ENCODE peak calls at places on chromosome 17, in eight cellular contexts. Y is astrocyte of the spinal cord; Z is NCI-H1417; I is midbrain; C is HTR-8/SVneo; B is NCI-H2081 treated with DMSO at 0.1 percent for 48 hours; D is stimulated activated CD4-positive, alpha-beta T cell treated with anti-CD3 and anti-CD28 coated beads, TNF-alpha, amount 100 ng/mL, for 24 hours; J is nephron progenitor cell. G is an unnamed sample.

GRCh38 chr17:28807925-28808641 is 34.5 kb downstream of the FAM222B start:
- DNase-seq in Y (peak; percentile 87), Z (no peak), I (peak; percentile 37), C (peak; percentile 38), B (no peak), D (no peak), J (no peak), G (peak; percentile 43)

GRCh38 chr17:64448665-64449512 is at the start of gene MILR1:
- DNase-seq in Y (peak; percentile 31), Z (no peak), I (peak; percentile 7), C (peak; percentile 43), B (no peak), D (no peak), J (no peak), G (no peak)

GRCh38 chr17:3963214-3964201 is 729 bp downstream of the ATP2A3 start:
- DNase-seq in Y (no peak), Z (no peak), I (no peak), C (no peak), B (no peak), D (peak; percentile 24), J (no peak), G (no peak)

GRCh38 chr17:39095309-39095686 is 56.1 kb downstream of the PLXDC1 start:
- DNase-seq in Y (no peak), Z (no peak), I (no peak), C (no peak), B (no peak), D (no peak), J (no peak), G (no peak)

GRCh38 chr17:17512866-17513265 is 16.7 kb upstream of the RASD1 start:
- DNase-seq in Y (no peak), Z (no peak), I (no peak), C (no peak), B (no peak), D (no peak), J (no peak), G (no peak)

GRCh38 chr17:29061036-29061435 is 18.1 kb downstream of the PIPOX start:
- DNase-seq in Y (no peak), Z (no peak), I (peak; percentile 29), C (no peak), B (no peak), D (no peak), J (no peak), G (peak; percentile 74)

GRCh38 chr17:45440161-45440859 is 7.6 kb upstream of the ARHGAP27 start:
- DNase-seq in Y (peak; percentile 6), Z (peak; percentile 31), I (no peak), C (no peak), B (no peak), D (no peak), J (no peak), G (no peak)

GRCh38 chr17:40070895-40071719 is 8.3 kb downstream of the THRA start:
- DNase-seq in Y (no peak), Z (no peak), I (no peak), C (no peak), B (no peak), D (no peak), J (no peak), G (no peak)

GRCh38 chr17:14352139-14352538 is 51.3 kb downstream of the HS3ST3B1 start:
- DNase-seq in Y (no peak), Z (no peak), I (no peak), C (no peak), B (no peak), D (no peak), J (no peak), G (no peak)

GRCh38 chr17:76834889-76835288 is 33.3 kb upstream of the MGAT5B start:
- DNase-seq in Y (no peak), Z (no peak), I (no peak), C (no peak), B (no peak), D (no peak), J (no peak), G (no peak)

GRCh38 chr17:67615736-67616135 is 102.0 kb upstream of the NOL11 start:
- DNase-seq in Y (no peak), Z (no peak), I (no peak), C (no peak), B (no peak), D (no peak), J (no peak), G (no peak)

GRCh38 chr17:6796887-6797490 is 21.0 kb downstream of the FBXO39 start:
- DNase-seq in Y (no peak), Z (no peak), I (no peak), C (no peak), B (no peak), D (no peak), J (no peak), G (no peak)

GRCh38 chr17:61307905-61308886 is 91.4 kb upstream of the TBX2 start:
- DNase-seq in Y (peak; percentile 93), Z (no peak), I (no peak), C (peak; percentile 90), B (no peak), D (no peak), J (no peak), G (no peak)

GRCh38 chr17:69501591-69502468 is 87.3 kb downstream of the MAP2K6 start:
- DNase-seq in Y (peak; percentile 95), Z (peak; percentile 12), I (peak; percentile 46), C (no peak), B (no peak), D (no peak), J (peak; percentile 37), G (peak; percentile 44)

GRCh38 chr17:1873418-1873817 is 43.6 kb downstream of the RPA1 start:
- DNase-seq in Y (no peak), Z (no peak), I (no peak), C (no peak), B (no peak), D (no peak), J (no peak), G (no peak)

GRCh38 chr17:74803388-74803930 is 27.3 kb upstream of the NAT9 start:
- DNase-seq in Y (no peak), Z (no peak), I (no peak), C (no peak), B (no peak), D (no peak), J (no peak), G (peak; percentile 86)

G was measured in cerebellum.